ENCODE peak calls at places on chromosomes 3 and 15, in six cellular contexts. O is bronchial epithelial cell, W is skeletal muscle cell, G is HTR-8/SVneo, A is LNCaP clone FGC, Z is AG08396. S is an unnamed sample.

GRCh38 chr15:39248204-39248603 is 332.7 kb upstream of the THBS1 start:
- DNase-seq in G (no peak), O (peak; percentile 41), W (no peak), Z (peak; percentile 56), A (no peak), S (peak; percentile 41)

GRCh38 chr3:72903004-72903403 is 15.2 kb downstream of the GXYLT2 start:
- DNase-seq in G (peak; percentile 72), A (no peak), O (peak; percentile 96), W (no peak), Z (peak; percentile 75), S (no peak)

GRCh38 chr3:170531557-170532335 is 54.1 kb downstream of the SLC7A14 start:
- DNase-seq in G (no peak), O (no peak), W (peak; percentile 55), A (no peak), Z (no peak), S (no peak)

GRCh38 chr3:4061854-4062360 is 241.3 kb upstream of the SETMAR start:
- DNase-seq in W (no peak), G (no peak), Z (no peak), A (no peak), O (peak; percentile 7), S (no peak)

GRCh38 chr3:142857056-142857455 is 31.8 kb downstream of the PCOLCE2 start:
- DNase-seq in Z (peak; percentile 15), O (peak; percentile 48), G (peak; percentile 7), A (peak; percentile 76), W (no peak), S (peak; percentile 78)

GRCh38 chr15:62087671-62088360 is 21.0 kb downstream of the C2CD4A start:
- DNase-seq in O (peak; percentile 59), A (no peak), W (peak; percentile 33), G (no peak), Z (peak; percentile 19), S (no peak)

GRCh38 chr15:66580643-66581042 is 14.8 kb upstream of the LCTL start:
- DNase-seq in G (no peak), W (no peak), A (no peak), O (no peak), Z (no peak), S (no peak)

GRCh38 chr3:171833006-171833405 is 10.1 kb upstream of the TMEM212 start:
- DNase-seq in O (no peak), W (no peak), Z (no peak), A (no peak), G (no peak), S (no peak)

GRCh38 chr15:58268746-58269145 is 130.6 kb downstream of the AQP9 start:
- DNase-seq in O (no peak), W (no peak), G (no peak), Z (no peak), A (no peak), S (no peak)

GRCh38 chr15:88882745-88883144 is 12.6 kb downstream of the HAPLN3 start:
- DNase-seq in A (no peak), W (no peak), G (no peak), Z (no peak), O (peak; percentile 33), S (no peak)

GRCh38 chr3:125080077-125080476 is 24.3 kb upstream of the HEG1 start:
- DNase-seq in O (no peak), A (no peak), W (no peak), Z (no peak), G (no peak), S (no peak)

GRCh38 chr15:84878504-84878903 is 6.0 kb upstream of the SLC28A1 start:
- DNase-seq in O (peak; percentile 56), Z (peak; percentile 74), A (peak; percentile 31), G (peak; percentile 75), W (no peak), S (peak; percentile 79)

GRCh38 chr3:64063207-64063981 is 40.1 kb upstream of the PSMD6 start:
- DNase-seq in O (peak; percentile 69), Z (no peak), G (no peak), W (no peak), A (no peak), S (no peak)

GRCh38 chr15:55744026-55744655 is 1.2 kb upstream of the PRTG start:
- DNase-seq in W (no peak), G (no peak), Z (no peak), O (no peak), A (no peak), S (no peak)

GRCh38 chr3:50242778-50243551 is 7.0 kb downstream of the GNAI2 start:
- DNase-seq in A (no peak), O (no peak), W (no peak), G (no peak), Z (peak; percentile 39), S (peak; percentile 82)

GRCh38 chr15:73052679-73053397 is 575 bp downstream of the NEO1 start:
- DNase-seq in A (no peak), W (no peak), G (peak; percentile 77), Z (peak; percentile 41), O (peak; percentile 35), S (peak; percentile 51)

GRCh38 chr15:69321041-69321554 is 22.4 kb downstream of the PAQR5 start:
- DNase-seq in Z (no peak), A (no peak), W (no peak), G (no peak), O (no peak), S (no peak)

GRCh38 chr3:64084640-64085039 is 61.3 kb upstream of the PSMD6 start:
- DNase-seq in O (peak; percentile 98), Z (peak; percentile 43), G (peak; percentile 30), W (no peak), A (no peak), S (no peak)

GRCh38 chr3:88033088-88033487 is 25.7 kb downstream of the CGGBP1 start:
- DNase-seq in A (no peak), W (no peak), Z (no peak), O (no peak), G (no peak), S (no peak)

GRCh38 chr3:40737343-40737742 is 212.6 kb downstream of the ZNF621 start:
- DNase-seq in G (no peak), Z (no peak), A (no peak), W (no peak), O (no peak), S (no peak)

GRCh38 chr15:31510003-31510402 is 183.4 kb downstream of the KLF13 start:
- DNase-seq in G (no peak), A (no peak), Z (no peak), W (no peak), O (no peak), S (no peak)

GRCh38 chr3:12758025-12758830 is 831 bp downstream of the TMEM40 start:
- DNase-seq in G (peak; percentile 28), W (no peak), Z (peak; percentile 73), O (peak; percentile 50), A (no peak), S (peak; percentile 34)

GRCh38 chr3:189167027-189167766 is 4.6 kb upstream of the TPRG1 start:
- DNase-seq in W (no peak), A (no peak), O (peak; percentile 94), Z (no peak), G (no peak), S (no peak)

GRCh38 chr3:52479037-52479875 is 15.9 kb upstream of the STAB1 start:
- DNase-seq in G (no peak), Z (no peak), A (no peak), W (no peak), O (no peak), S (peak; percentile 11)

GRCh38 chr3:158261371-158261991 is 151.6 kb downstream of the RSRC1 start:
- DNase-seq in O (peak; percentile 29), A (no peak), Z (no peak), W (no peak), G (no peak), S (no peak)

GRCh38 chr15:63219196-63219719 is 29.9 kb downstream of the RAB8B start:
- DNase-seq in A (no peak), G (no peak), Z (no peak), O (no peak), W (no peak), S (no peak)

GRCh38 chr3:25582242-25582641 is 82.5 kb downstream of the TOP2B start:
- DNase-seq in G (peak; percentile 67), O (peak; percentile 38), W (no peak), A (no peak), Z (peak; percentile 58), S (no peak)

GRCh38 chr3:150309557-150309956 is 98.5 kb upstream of the TSC22D2 start:
- DNase-seq in W (no peak), A (no peak), O (peak; percentile 93), G (peak; percentile 17), Z (no peak), S (no peak)

GRCh38 chr3:27575509-27575908 is 91.3 kb upstream of the SLC4A7 start:
- DNase-seq in O (no peak), W (no peak), G (no peak), Z (no peak), A (no peak), S (no peak)

GRCh38 chr3:69774029-69774428 is 34.8 kb downstream of the MITF start:
- DNase-seq in O (peak; percentile 37), A (peak; percentile 63), G (no peak), W (no peak), Z (no peak), S (peak; percentile 54)

GRCh38 chr3:10259036-10259435 is 10.8 kb downstream of the TATDN2 start:
- DNase-seq in W (no peak), G (no peak), Z (no peak), A (no peak), O (no peak), S (no peak)

GRCh38 chr3:126620743-126621142 is 34.2 kb downstream of the TXNRD3 start:
- DNase-seq in A (no peak), O (no peak), Z (no peak), W (peak; percentile 51), G (no peak), S (no peak)

GRCh38 chr3:154130540-154130939 is 9.3 kb downstream of the ARHGEF26 start:
- DNase-seq in Z (no peak), G (no peak), W (no peak), O (peak; percentile 71), A (no peak), S (no peak)

GRCh38 chr3:157103860-157104259 is 56.1 kb downstream of the CCNL1 start:
- DNase-seq in A (no peak), G (no peak), Z (no peak), O (no peak), W (no peak), S (no peak)

GRCh38 chr15:70275461-70276138 is 177.9 kb upstream of the TLE3 start:
- DNase-seq in Z (no peak), G (no peak), A (no peak), W (no peak), O (no peak), S (no peak)

GRCh38 chr15:60799885-60800728 is 321.2 kb upstream of the ICE2 start:
- DNase-seq in W (no peak), Z (no peak), O (no peak), G (no peak), A (no peak), S (no peak)

GRCh38 chr15:73368301-73369072 is at the start of gene HCN4:
- DNase-seq in Z (peak; percentile 43), O (no peak), A (no peak), G (peak; percentile 57), W (no peak), S (no peak)